ENCODE peak calls at places on chromosome 9, in four cellular contexts. B is esophagus squamous epithelium, P is WERI-Rb-1, F is brain microvascular endothelial cell. Z is an unnamed sample.

GRCh38 chr9:130450344-130451003 is 5.7 kb downstream of the ASS1 start:
- DNase-seq in B (no peak), P (no peak), F (no peak), Z (no peak)

GRCh38 chr9:35812025-35812602 is at the start of gene SPAG8:
- DNase-seq in B (peak), P (peak), F (peak), Z (peak)

GRCh38 chr9:35070823-35071813 is 1.3 kb downstream of the VCP start:
- DNase-seq in B (no peak), P (no peak), F (peak), Z (no peak)

GRCh38 chr9:99966720-99967119 is 60.3 kb downstream of the STX17 start:
- DNase-seq in B (no peak), P (no peak), F (peak), Z (no peak)

GRCh38 chr9:35945341-35946018 is 12.5 kb downstream of the OR2S2 start:
- DNase-seq in B (no peak), P (peak), F (peak), Z (peak)

GRCh38 chr9:70678153-70678552 is 263.7 kb upstream of the KLF9 start:
- DNase-seq in B (no peak), P (no peak), F (no peak), Z (no peak)

GRCh38 chr9:85425153-85425611 is 316.6 kb downstream of the AGTPBP1 start:
- DNase-seq in B (no peak), P (peak), F (peak), Z (no peak)

GRCh38 chr9:21589344-21590056 is 107.4 kb upstream of the IFNE start:
- DNase-seq in B (no peak), P (no peak), F (no peak), Z (no peak)

GRCh38 chr9:119375892-119376291 is 6.7 kb upstream of the BRINP1 start:
- DNase-seq in B (no peak), P (peak), F (no peak), Z (no peak)

GRCh38 chr9:34522091-34522887 is 501 bp downstream of the ENHO start:
- DNase-seq in B (no peak), P (no peak), F (no peak), Z (no peak)

GRCh38 chr9:101477214-101477613 is 41.6 kb upstream of the ALDOB start:
- DNase-seq in B (no peak), P (no peak), F (no peak), Z (no peak)

GRCh38 chr9:111922324-111923013 is 25.9 kb downstream of the UGCG start:
- DNase-seq in B (no peak), P (no peak), F (no peak), Z (no peak)

GRCh38 chr9:33687779-33688178 is 107.6 kb upstream of the PRSS3 start:
- DNase-seq in B (no peak), P (no peak), F (peak), Z (no peak)

GRCh38 chr9:124453586-124454191 is 3.4 kb downstream of the ADGRD2 start:
- DNase-seq in B (no peak), P (no peak), F (no peak), Z (no peak)

GRCh38 chr9:977361-978116 is 1.1 kb downstream of the DMRT3 start:
- DNase-seq in B (no peak), P (no peak), F (no peak), Z (no peak)

GRCh38 chr9:113484258-113484730 is 20.8 kb downstream of the RGS3 start:
- DNase-seq in B (no peak), P (no peak), F (peak), Z (no peak)

GRCh38 chr9:21689851-21690250 is 112.6 kb upstream of the MTAP start:
- DNase-seq in B (no peak), P (no peak), F (no peak), Z (no peak)

GRCh38 chr9:1008256-1008655 is 31.8 kb downstream of the DMRT3 start:
- DNase-seq in B (no peak), P (no peak), F (no peak), Z (no peak)

GRCh38 chr9:132341177-132341840 is 13.5 kb downstream of the SETX start:
- DNase-seq in B (no peak), P (no peak), F (no peak), Z (no peak)
- H3K27ac ChIP-seq in B (peak), P (no peak), F (no peak), Z (no peak)

GRCh38 chr9:122133263-122133983 is 26.2 kb downstream of the NDUFA8 start:
- DNase-seq in B (no peak), P (no peak), F (no peak), Z (no peak)

GRCh38 chr9:122135529-122135859 is 24.1 kb downstream of the NDUFA8 start:
- DNase-seq in B (no peak), P (no peak), F (no peak), Z (no peak)

GRCh38 chr9:122132539-122132938 is 27.0 kb downstream of the NDUFA8 start:
- DNase-seq in B (no peak), P (no peak), F (no peak), Z (no peak)

GRCh38 chr9:122133984-122134535 is 25.5 kb downstream of the NDUFA8 start:
- DNase-seq in B (no peak), P (no peak), F (no peak), Z (no peak)

GRCh38 chr9:122134822-122135528 is 24.6 kb downstream of the NDUFA8 start:
- DNase-seq in B (no peak), P (no peak), F (peak), Z (no peak)
- TF ChIP-seq CTCF in B (no peak), P (no peak), F (no peak), Z (no peak)

DNA sequence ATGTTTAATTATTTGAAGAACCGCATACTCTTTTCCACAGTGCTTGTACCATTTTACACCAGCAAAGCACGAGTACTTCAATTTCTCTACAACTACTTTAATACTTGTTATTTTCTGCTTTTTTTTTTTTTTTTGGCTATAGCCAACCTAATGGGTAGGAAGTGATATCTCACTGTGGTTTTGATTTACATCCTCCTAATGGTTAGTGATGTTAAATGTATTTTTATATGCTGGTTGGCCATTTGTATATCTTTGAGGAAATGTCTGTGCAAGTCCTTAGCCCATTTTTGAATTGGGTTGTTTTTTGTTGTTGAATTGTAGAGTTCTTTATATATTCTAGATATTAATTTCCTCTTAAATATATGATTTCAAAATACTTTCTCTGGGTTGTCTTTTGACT is 22.6 kb downstream of the OGN start:
- DNase-seq in B (no peak), P (no peak), F (no peak), Z (no peak)
- H3K27ac ChIP-seq in B (no peak), P (no peak), F (no peak), Z (no peak)

GRCh38 chr9:118223111-118223510 is 518.9 kb downstream of the TLR4 start:
- DNase-seq in B (no peak), P (peak), F (no peak), Z (no peak)

GRCh38 chr9:118222375-118222774 is 518.2 kb downstream of the TLR4 start:
- DNase-seq in B (no peak), P (peak), F (no peak), Z (no peak)
- TF ChIP-seq CTCF in B (no peak), P (peak), F (no peak), Z (no peak)

GRCh38 chr9:127603226-127603625 is 8.9 kb upstream of the STXBP1 start:
- DNase-seq in B (no peak), P (no peak), F (no peak), Z (no peak)
- H3K27ac ChIP-seq in B (no peak), P (no peak), F (no peak), Z (no peak)

DNA sequence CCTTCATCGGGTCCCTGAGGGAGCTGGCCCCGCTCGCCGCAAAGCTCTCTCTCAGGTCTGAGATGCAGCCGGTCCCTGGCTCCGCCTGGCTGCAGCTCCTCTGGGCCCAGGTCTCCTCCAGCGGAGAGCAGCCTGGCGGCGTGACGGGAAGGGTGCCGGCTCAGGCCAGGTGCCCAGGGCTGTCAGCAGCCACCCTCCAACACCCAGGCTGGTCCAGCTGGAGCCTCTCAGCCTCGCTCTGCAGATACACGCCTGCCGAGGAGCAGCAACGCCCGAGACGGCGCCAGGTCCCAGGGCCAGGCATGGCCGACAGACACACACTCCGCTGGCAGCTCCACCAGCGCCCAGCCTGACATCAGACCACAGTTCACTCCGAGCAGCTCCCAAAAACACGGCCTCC is 25.6 kb downstream of the FAM163B start:
- DNase-seq in B (no peak), P (no peak), F (no peak), Z (no peak)
- TF ChIP-seq CTCF in B (no peak), P (no peak), F (no peak), Z (no peak)

DNA sequence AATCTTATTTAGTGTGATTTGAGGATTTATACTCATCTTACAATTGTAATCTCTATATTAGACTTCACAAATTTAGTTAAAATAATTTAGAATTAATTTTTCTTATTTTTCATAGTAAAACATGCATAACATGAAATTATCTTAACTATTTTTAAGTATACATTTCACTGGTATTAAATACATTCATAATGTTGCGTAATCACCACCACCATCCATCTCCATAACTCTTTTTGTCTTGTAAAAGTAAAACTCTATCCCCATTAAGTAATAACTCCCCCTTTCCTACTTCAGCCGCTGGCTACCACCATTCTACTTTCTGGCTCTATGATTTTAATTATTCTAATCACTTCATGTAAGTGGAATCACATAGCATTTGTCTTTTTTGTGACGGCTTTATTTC is 193.4 kb downstream of the SH3GL2 start:
- DNase-seq in B (no peak), P (no peak), F (no peak), Z (no peak)
- H3K27ac ChIP-seq in B (no peak), P (no peak), F (no peak), Z (no peak)

GRCh38 chr9:11558043-11558442 is 945.2 kb upstream of the PTPRD start:
- DNase-seq in B (no peak), P (no peak), F (no peak), Z (no peak)
- TF ChIP-seq CTCF in B (no peak), P (no peak), F (no peak), Z (no peak)

Z was measured in CD8-positive, alpha-beta T cell.